ENCODE peak calls at places on chromosomes 5 and 9, in five cellular contexts. T is H9, D is GM13977, E is A673, Z is B cell. R is an unnamed sample.

GRCh38 chr9:113564804-113565237 is 101.3 kb downstream of the RGS3 start:
- DNase-seq in D (no peak), T (peak), Z (no peak), E (peak), R (peak)

GRCh38 chr9:112505607-112506006 is 19.0 kb downstream of the KIAA1958 start:
- DNase-seq in Z (no peak), E (no peak), D (no peak), T (no peak), R (no peak)

GRCh38 chr9:126538550-126538949 is 75.2 kb upstream of the LMX1B start:
- DNase-seq in D (no peak), T (no peak), Z (no peak), E (no peak), R (no peak)

GRCh38 chr5:176747670-176748072 is 62.7 kb upstream of the UNC5A start:
- DNase-seq in Z (no peak), T (no peak), E (no peak), D (no peak), R (no peak)

GRCh38 chr9:90802534-90802933 is 915 bp downstream of the SYK start:
- DNase-seq in Z (no peak), T (no peak), E (no peak), D (no peak), R (no peak)

GRCh38 chr5:179307931-179308471 is 37.3 kb downstream of the ADAMTS2 start:
- DNase-seq in T (no peak), D (no peak), E (no peak), Z (no peak), R (no peak)

GRCh38 chr5:166165600-166165999 is 2125.8 kb upstream of the WWC1 start:
- DNase-seq in T (peak), E (no peak), Z (no peak), D (no peak), R (no peak)

GRCh38 chr5:139138790-139139189 is 59.4 kb downstream of the SIL1 start:
- DNase-seq in D (no peak), Z (no peak), E (peak), T (peak), R (peak)

GRCh38 chr5:117559005-117559844 is 984.6 kb upstream of the SEMA6A start:
- DNase-seq in D (no peak), E (no peak), Z (no peak), T (no peak), R (no peak)

GRCh38 chr9:89178162-89179120 is at the start of gene SHC3:
- DNase-seq in Z (no peak), T (peak), D (no peak), E (peak), R (no peak)

GRCh38 chr5:160432815-160433214 is 11.2 kb downstream of the PTTG1 start:
- DNase-seq in T (no peak), Z (no peak), E (no peak), D (no peak), R (no peak)

GRCh38 chr5:163434410-163434866 is 3.0 kb upstream of the CCNG1 start:
- DNase-seq in T (no peak), D (no peak), E (no peak), Z (no peak), R (no peak)

GRCh38 chr5:134099939-134100282 is 14.6 kb upstream of the TCF7 start:
- DNase-seq in E (no peak), T (peak), D (no peak), Z (no peak), R (no peak)

GRCh38 chr5:134100283-134101011 is 14.0 kb upstream of the TCF7 start:
- DNase-seq in T (peak), Z (peak), D (peak), E (no peak), R (peak)

GRCh38 chr5:134098690-134099089 is 15.8 kb upstream of the TCF7 start:
- DNase-seq in Z (no peak), T (no peak), D (no peak), E (no peak), R (no peak)

GRCh38 chr5:134097221-134097620 is 17.3 kb upstream of the TCF7 start:
- DNase-seq in D (no peak), Z (no peak), E (no peak), T (no peak), R (no peak)

GRCh38 chr5:134099288-134099872 is 15.1 kb upstream of the TCF7 start:
- DNase-seq in D (no peak), E (no peak), Z (no peak), T (no peak), R (no peak)
- TF ChIP-seq CTCF in D (peak), E (no peak), Z (no peak), T (no peak), R (no peak)

GRCh38 chr9:137136261-137136925 is 2.6 kb upstream of the GRIN1 start:
- DNase-seq in Z (no peak), E (no peak), T (peak), D (no peak), R (no peak)

GRCh38 chr9:137139468-137140150 is 655 bp downstream of the GRIN1 start:
- DNase-seq in D (no peak), Z (no peak), T (no peak), E (no peak), R (no peak)

GRCh38 chr9:137136926-137137607 is 1.9 kb upstream of the GRIN1 start:
- DNase-seq in E (no peak), T (no peak), Z (no peak), D (no peak), R (no peak)

GRCh38 chr9:137138701-137139467 is at the start of gene GRIN1:
- DNase-seq in E (peak), Z (peak), D (peak), T (peak), R (no peak)

GRCh38 chr9:137138058-137138697 is 776 bp upstream of the GRIN1 start:
- DNase-seq in Z (no peak), D (peak), E (peak), T (peak), R (no peak)
- TF ChIP-seq CTCF in Z (no peak), D (no peak), E (no peak), T (no peak), R (no peak)

GRCh38 chr9:92887880-92888338 is 10.1 kb upstream of the ZNF484 start:
- DNase-seq in E (no peak), Z (no peak), D (no peak), T (no peak), R (no peak)

GRCh38 chr9:92877531-92878430 is at the start of gene ZNF484:
- DNase-seq in D (peak), E (peak), T (peak), Z (peak), R (peak)

DNA sequence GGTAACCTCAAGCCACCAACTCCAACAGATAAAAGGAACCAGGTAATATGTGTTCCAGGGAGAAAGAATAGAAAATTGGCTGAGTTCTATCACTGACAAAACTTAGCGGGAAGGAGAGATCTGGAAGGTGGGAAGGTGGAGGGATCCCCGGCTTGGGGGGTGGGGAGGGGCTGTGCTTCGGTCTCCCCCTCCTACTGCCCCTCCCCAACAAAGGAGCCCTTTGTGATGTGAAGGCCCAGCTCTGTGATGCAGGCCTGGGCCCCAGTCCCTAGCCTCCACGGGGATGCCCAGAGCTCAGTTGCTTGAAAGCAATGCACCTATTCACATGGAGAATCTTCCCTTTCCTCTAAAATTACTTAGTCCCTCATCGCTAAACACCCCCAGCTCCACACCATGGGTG is 4.4 kb upstream of the ZNF484 start:
- DNase-seq in Z (no peak), T (peak), E (no peak), D (no peak), R (no peak)
- TF ChIP-seq CTCF in Z (no peak), T (no peak), E (no peak), D (no peak), R (no peak)

GRCh38 chr9:101738566-101739183 is at the start of gene GRIN3A:
- DNase-seq in Z (no peak), D (no peak), E (peak), T (peak), R (no peak)
- TF ChIP-seq CTCF in Z (no peak), D (no peak), E (peak), T (peak), R (no peak)

DNA sequence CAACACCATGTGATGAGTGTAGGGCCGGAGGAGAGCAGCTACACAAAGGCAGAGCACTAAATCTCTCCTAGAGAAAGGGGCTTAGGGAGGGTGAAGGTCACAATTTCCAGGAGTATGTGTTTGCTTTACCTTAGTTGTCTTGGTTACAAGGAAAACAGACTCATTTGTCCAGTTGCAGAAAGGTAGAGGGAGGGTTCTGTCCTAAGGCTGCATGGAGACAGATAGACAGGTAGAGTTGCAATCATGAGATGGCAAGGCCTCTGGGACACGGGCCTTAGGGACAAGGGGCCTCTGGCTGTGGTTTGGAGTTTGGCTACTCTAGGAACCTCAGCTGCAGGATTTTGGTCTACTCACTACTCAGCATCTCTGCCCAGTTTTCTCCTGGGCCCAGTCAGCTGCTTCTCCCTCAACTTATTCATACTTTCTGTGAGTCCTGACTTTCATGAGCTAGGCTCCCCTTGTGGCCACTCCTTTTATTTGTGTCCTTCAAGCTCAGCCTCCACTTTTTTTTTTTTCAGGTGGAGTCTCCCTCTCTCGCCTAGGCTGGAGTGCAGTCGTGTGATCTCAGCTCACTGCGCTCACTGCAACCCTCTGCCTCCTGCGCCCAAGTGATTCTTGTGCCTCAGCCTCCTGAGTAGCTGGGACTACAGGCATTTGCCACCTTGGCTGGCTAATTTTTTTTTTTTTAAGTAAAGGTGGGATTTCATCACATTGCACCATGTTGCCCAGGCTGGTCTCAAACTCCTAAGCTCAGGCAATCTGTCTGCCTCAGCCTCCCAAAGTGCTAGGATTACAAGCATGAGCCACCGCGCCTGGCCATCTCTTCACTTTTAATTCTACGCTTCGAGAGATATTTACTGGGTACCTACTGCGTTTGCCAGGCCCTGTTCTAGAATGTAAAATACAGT is 76.6 kb downstream of the PTPDC1 start:
- DNase-seq in T (no peak), Z (no peak), D (no peak), E (no peak), R (no peak)
- TF ChIP-seq CTCF in T (peak), Z (no peak), D (no peak), E (peak), R (peak)

DNA sequence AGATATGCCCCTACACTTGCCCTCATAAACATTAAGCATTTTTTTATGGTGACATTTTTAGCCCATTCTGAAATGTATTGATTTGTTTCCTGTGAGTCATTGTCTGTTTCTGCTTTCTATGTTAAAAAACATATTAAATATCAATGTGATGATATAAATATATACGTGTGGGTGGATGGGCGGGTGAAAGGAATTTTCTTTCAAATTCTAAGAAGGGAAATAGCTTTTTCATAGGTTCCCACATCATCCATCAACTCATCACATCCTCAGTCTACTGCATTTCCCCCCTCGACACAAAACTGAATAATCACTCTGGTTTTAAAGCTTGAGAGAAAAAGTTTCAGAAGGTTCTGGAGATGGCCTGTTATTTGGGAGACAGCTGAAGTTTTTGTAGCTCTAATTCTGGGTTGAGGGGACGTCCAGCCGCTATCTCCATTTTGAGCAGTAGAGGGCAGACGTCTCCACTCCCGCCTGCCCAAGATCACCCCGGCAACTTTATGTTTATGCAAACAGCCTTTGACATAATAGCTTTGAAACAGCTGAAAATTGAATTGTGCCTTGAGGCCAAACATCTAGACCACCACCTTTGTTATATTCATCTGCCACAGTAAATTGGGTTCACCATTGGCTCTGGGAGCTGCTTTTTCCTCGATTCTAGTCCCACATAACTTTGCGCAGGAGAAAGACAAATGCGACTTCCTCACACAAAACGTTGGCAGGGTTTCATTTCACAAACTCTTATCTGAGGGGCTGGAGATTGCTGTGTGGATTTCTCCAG is 216.2 kb upstream of the CLINT1 start:
- DNase-seq in E (peak), T (peak), Z (peak), D (peak), R (peak)
- TF ChIP-seq CTCF in E (peak), T (peak), Z (peak), D (peak), R (peak)

GRCh38 chr5:140827704-140828401 is at the start of gene PCDHA6:
- DNase-seq in Z (no peak), E (peak), D (no peak), T (no peak), R (no peak)
- TF ChIP-seq CTCF in Z (no peak), E (peak), D (no peak), T (peak), R (no peak)

GRCh38 chr9:136980669-136981478 is 1.9 kb upstream of the LCNL1 start:
- DNase-seq in D (no peak), T (no peak), Z (no peak), E (no peak), R (no peak)
- TF ChIP-seq CTCF in D (no peak), T (no peak), Z (no peak), E (no peak), R (no peak)

GRCh38 chr9:14661421-14662059 is 31.7 kb downstream of the ZDHHC21 start:
- DNase-seq in Z (no peak), E (peak), T (no peak), D (peak), R (no peak)
- TF ChIP-seq CTCF in Z (peak), E (peak), T (peak), D (peak), R (peak)

GRCh38 chr5:157361865-157362465 is 96.0 kb downstream of the CYFIP2 start:
- DNase-seq in E (no peak), T (no peak), D (no peak), Z (no peak), R (no peak)

GRCh38 chr5:157362982-157363381 is 97.0 kb upstream of the NIPAL4 start:
- DNase-seq in E (no peak), T (no peak), D (no peak), Z (no peak), R (no peak)

GRCh38 chr5:157365732-157366131 is 94.3 kb upstream of the NIPAL4 start:
- DNase-seq in T (no peak), D (no peak), E (no peak), Z (no peak), R (no peak)

GRCh38 chr5:157359350-157359910 is 93.5 kb downstream of the CYFIP2 start:
- DNase-seq in Z (no peak), T (no peak), E (peak), D (no peak), R (no peak)

DNA sequence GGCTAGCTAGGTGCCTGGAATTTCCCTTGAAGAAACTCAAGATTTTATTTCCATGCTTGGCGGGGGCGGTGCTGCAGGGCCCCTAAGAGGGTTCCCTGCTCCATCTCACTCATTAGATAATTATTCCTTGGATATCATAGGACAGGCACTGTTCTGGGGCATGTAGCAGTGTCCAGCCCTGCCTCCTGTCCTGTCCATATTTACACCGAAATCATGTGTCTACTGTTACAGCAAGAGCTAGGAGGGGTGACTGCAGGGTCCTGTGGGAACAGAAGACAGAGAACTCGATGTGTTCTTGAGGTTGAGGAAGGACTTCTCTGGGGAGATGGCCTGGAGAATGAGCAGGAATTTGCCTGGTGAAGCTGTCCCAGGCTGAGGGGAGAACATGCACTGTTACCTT is 96.6 kb downstream of the CYFIP2 start:
- DNase-seq in Z (no peak), D (no peak), E (no peak), T (no peak), R (no peak)
- TF ChIP-seq CTCF in Z (no peak), D (no peak), E (no peak), T (no peak), R (no peak)

R was measured in HFFc6.